ENCODE peak calls at places on chromosomes 5 and 9, in four cellular contexts. Z is mammary epithelial cell, H is OCI-LY7, I is foreskin keratinocyte. J is an unnamed sample.

GRCh38 chr9:127369428-127369827 is 27.5 kb upstream of the SLC2A8 start:
- DNase-seq in Z (no peak), H (no peak), I (no peak), J (no peak)

GRCh38 chr5:172508471-172509404 is 54.4 kb upstream of the SH3PXD2B start:
- DNase-seq in Z (no peak), H (no peak), I (no peak), J (no peak)

GRCh38 chr5:91787718-91788117 is 404.6 kb upstream of the ARRDC3 start:
- DNase-seq in Z (peak), H (no peak), I (peak), J (no peak)

GRCh38 chr9:96413312-96414221 is 4.6 kb downstream of the ZNF367 start:
- DNase-seq in Z (no peak), H (peak), I (no peak), J (no peak)

GRCh38 chr5:353599-354580 is 32.4 kb downstream of the AHRR start:
- DNase-seq in Z (no peak), H (no peak), I (no peak), J (no peak)

GRCh38 chr9:25964239-25964638 is 286.0 kb upstream of the TUSC1 start:
- DNase-seq in Z (peak), H (peak), I (peak), J (no peak)

GRCh38 chr5:141560141-141560540 is 58.7 kb downstream of the DIAPH1 start:
- DNase-seq in Z (peak), H (no peak), I (peak), J (no peak)

GRCh38 chr5:150649108-150649827 is 8.8 kb downstream of the SYNPO start:
- DNase-seq in Z (no peak), H (no peak), I (no peak), J (no peak)

GRCh38 chr9:3043369-3043768 is 199.5 kb upstream of the PUM3 start:
- DNase-seq in Z (no peak), H (no peak), I (peak), J (no peak)

GRCh38 chr9:120768247-120768646 is 25.0 kb downstream of the FBXW2 start:
- DNase-seq in Z (no peak), H (no peak), I (no peak), J (no peak)

GRCh38 chr9:100670719-100671118 is 92.8 kb downstream of the CAVIN4 start:
- DNase-seq in Z (no peak), H (peak), I (no peak), J (no peak)

GRCh38 chr5:98605010-98605425 is 168.4 kb upstream of the RGMB start:
- DNase-seq in Z (no peak), H (no peak), I (no peak), J (no peak)

GRCh38 chr9:21906213-21906612 is 88.0 kb downstream of the CDKN2A start:
- DNase-seq in Z (no peak), H (no peak), I (no peak), J (no peak)

GRCh38 chr9:21903380-21903965 is 90.7 kb downstream of the CDKN2A start:
- DNase-seq in Z (no peak), H (no peak), I (no peak), J (no peak)

GRCh38 chr9:21904371-21904770 is 89.8 kb downstream of the CDKN2A start:
- DNase-seq in Z (no peak), H (no peak), I (no peak), J (no peak)

GRCh38 chr9:21906878-21907277 is 87.3 kb downstream of the CDKN2A start:
- DNase-seq in Z (no peak), H (no peak), I (no peak), J (no peak)

GRCh38 chr9:21904776-21905175 is 89.4 kb downstream of the CDKN2A start:
- DNase-seq in Z (no peak), H (peak), I (no peak), J (no peak)
- TF ChIP-seq CTCF in Z (no peak), H (peak), I (peak), J (no peak)

DNA sequence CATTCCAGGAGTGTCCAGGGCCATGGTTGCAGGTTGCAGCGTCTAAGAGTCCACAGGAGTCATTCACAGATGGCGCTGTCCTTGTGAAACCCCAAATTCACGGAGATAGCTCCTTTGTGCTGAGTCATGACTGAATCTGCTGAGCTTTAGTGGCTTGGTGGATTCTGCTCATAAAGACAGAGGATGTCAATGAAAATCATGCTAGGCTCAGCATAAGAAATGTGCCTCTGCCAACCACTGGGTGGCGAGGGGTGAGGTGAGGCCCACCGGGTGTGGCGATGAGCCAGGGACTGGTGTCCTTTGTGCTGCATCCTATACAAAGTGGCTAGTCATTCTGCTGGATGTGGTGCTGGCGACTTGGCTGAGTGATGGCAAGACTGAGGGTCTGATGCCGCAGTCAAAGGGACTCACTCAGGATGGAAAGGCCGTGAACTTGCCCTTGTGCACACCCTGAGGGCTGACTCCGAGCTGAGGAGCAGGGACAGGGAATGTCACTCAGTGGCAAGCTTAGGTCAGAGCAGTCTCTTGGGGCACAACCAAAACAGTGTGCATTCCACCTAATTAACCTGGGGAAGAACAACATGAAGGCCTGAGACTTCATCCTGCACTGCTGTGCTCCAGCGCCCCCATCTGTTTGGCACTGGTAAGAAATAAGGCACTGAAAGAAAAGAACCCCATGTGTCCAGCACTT is 71.5 kb downstream of the DAP start:
- DNase-seq in Z (no peak), H (peak), I (no peak), J (no peak)
- TF ChIP-seq CTCF in Z (peak), H (peak), I (peak), J (no peak)

DNA sequence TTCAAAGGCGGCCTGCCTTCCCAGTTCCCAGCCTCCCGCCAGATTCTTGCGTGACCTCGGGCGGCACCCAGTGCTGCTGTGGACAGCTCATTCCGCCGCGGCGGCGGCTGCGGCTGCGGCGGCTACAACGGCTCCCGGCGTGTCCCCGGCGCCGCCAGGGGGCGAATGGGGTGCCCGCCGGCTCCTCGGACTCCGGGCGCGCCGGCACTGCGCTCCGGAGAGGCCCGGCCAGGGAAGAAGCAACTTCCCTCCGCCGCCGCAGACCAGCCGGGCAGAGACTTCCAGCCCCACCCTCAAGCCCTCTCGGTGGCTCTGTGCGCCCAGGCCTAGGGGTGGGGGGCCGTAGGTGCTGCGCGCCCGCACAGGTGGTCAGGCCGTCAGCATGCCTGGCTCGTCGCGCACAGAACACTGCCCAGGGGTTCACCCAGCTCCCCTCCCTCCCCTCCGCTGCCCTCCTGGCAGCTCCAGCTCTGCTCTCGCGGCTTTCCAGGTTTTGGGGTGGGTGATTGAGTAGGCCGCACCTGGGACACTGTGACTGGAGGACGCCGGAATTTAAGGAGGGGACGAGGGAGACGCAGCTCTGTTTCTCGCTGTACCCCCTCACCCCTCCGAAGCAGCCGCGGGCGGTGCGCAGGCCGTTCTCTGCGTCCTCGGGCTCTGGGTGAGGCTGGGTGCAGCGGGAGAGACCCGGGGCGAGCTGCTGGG is 20.2 kb downstream of the IGIP start:
- DNase-seq in Z (peak), H (no peak), I (peak), J (peak)
- TF ChIP-seq CTCF in Z (no peak), H (no peak), I (peak), J (no peak)

DNA sequence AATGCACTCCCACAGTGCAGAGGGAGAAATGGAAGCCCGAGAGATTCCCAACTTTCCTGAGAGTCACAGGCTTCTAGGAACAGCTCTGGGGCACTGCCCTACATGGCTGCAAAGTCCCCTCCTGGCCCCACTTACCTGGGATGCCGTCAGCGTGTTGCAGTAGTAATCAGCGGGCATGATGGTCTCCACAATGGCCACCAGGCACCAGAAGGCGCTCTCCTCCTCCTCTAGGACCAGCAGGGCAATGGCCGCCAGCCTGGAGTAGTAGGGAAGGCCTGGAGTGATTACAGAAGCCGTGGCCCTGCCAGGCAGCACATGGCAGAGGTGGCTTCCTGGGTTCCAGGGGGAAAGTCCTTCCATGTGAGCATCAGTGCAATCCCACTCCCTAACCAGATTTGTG is 10.7 kb upstream of the CORO2A start:
- DNase-seq in Z (no peak), H (no peak), I (no peak), J (no peak)
- TF ChIP-seq CTCF in Z (no peak), H (no peak), I (no peak), J (no peak)

GRCh38 chr5:66743344-66743743 is 147.2 kb downstream of the MAST4 start:
- DNase-seq in Z (no peak), H (no peak), I (no peak), J (no peak)

GRCh38 chr5:66744040-66744439 is 147.8 kb downstream of the MAST4 start:
- DNase-seq in Z (peak), H (no peak), I (no peak), J (no peak)

GRCh38 chr5:66741394-66741793 is 145.2 kb downstream of the MAST4 start:
- DNase-seq in Z (no peak), H (no peak), I (no peak), J (no peak)

GRCh38 chr5:66742083-66742895 is 146.1 kb downstream of the MAST4 start:
- DNase-seq in Z (no peak), H (peak), I (no peak), J (no peak)

GRCh38 chr5:66742896-66743247 is 146.7 kb downstream of the MAST4 start:
- DNase-seq in Z (no peak), H (no peak), I (no peak), J (no peak)
- TF ChIP-seq CTCF in Z (no peak), H (no peak), I (no peak), J (no peak)

GRCh38 chr5:56827043-56827442 is 11.7 kb downstream of the MAP3K1 start:
- DNase-seq in Z (peak), H (peak), I (no peak), J (no peak)
- TF ChIP-seq CTCF in Z (peak), H (peak), I (peak), J (no peak)

GRCh38 chr9:108850293-108850897 is 5.4 kb downstream of the ACTL7B start:
- DNase-seq in Z (peak), H (peak), I (peak), J (no peak)
- TF ChIP-seq CTCF in Z (peak), H (peak), I (peak), J (no peak)

GRCh38 chr5:53915120-53915519 is 354.7 kb downstream of the NDUFS4 start:
- DNase-seq in Z (no peak), H (no peak), I (no peak), J (no peak)

GRCh38 chr5:53913941-53914340 is 353.5 kb downstream of the NDUFS4 start:
- DNase-seq in Z (no peak), H (no peak), I (no peak), J (no peak)

GRCh38 chr5:53922508-53923498 is 362.4 kb downstream of the NDUFS4 start:
- DNase-seq in Z (no peak), H (no peak), I (no peak), J (no peak)

GRCh38 chr5:53917095-53917494 is 356.7 kb downstream of the NDUFS4 start:
- DNase-seq in Z (peak), H (no peak), I (peak), J (no peak)
- TF ChIP-seq CTCF in Z (peak), H (no peak), I (peak), J (no peak)

J was measured in omental fat pad.